ENCODE peak calls at places on chromosomes 1 and 21, in seven cellular contexts. I is WERI-Rb-1; P is tibial nerve; Q is posterior cingulate gyrus; O is RWPE1; M is stimulated activated CD4-positive, alpha-beta T cell treated with anti-CD3 and anti-CD28 coated beads, Interleukin-12 subunit alpha, Interleukin-12 subunit beta, amount 100 ng/mL, for 4 hours; E is activated naive CD4-positive, alpha-beta T cell. D is an unnamed sample.

GRCh38 chr1:85374160-85374559 is 90.8 kb downstream of the DDAH1 start:
- DNase-seq in M (no peak), O (peak; percentile 85), Q (no peak), I (no peak), E (no peak), P (no peak), D (no peak)

GRCh38 chr1:36516372-36517018 is 33.8 kb upstream of the CSF3R start:
- DNase-seq in Q (peak; percentile 82), I (peak; percentile 71), E (no peak), M (peak; percentile 41), P (no peak), O (peak; percentile 76), D (peak; percentile 66)

GRCh38 chr1:64584479-64584878 is 114.5 kb downstream of the CACHD1 start:
- DNase-seq in P (no peak), I (no peak), Q (no peak), O (no peak), M (no peak), E (no peak), D (no peak)

GRCh38 chr1:67339623-67340343 is 32.1 kb downstream of the IL12RB2 start:
- DNase-seq in Q (no peak), M (peak; percentile 25), E (no peak), O (peak; percentile 44), I (no peak), P (no peak), D (no peak)

GRCh38 chr1:229059671-229060079 is 211.2 kb upstream of the RAB4A start:
- DNase-seq in O (no peak), Q (no peak), I (no peak), P (peak; percentile 67), M (no peak), E (no peak), D (no peak)

GRCh38 chr1:172398193-172398592 is 22.3 kb upstream of the C1orf105 start:
- DNase-seq in P (peak; percentile 29), I (no peak), O (no peak), E (no peak), Q (no peak), M (no peak), D (no peak)

GRCh38 chr1:29804181-29804899 is 568.0 kb downstream of the PTPRU start:
- DNase-seq in I (no peak), P (no peak), Q (no peak), O (no peak), E (no peak), M (no peak), D (no peak)

GRCh38 chr1:19113362-19114092 is 96.5 kb downstream of the UBR4 start:
- DNase-seq in E (no peak), Q (no peak), I (peak; percentile 60), O (peak; percentile 49), M (peak; percentile 26), P (no peak), D (peak; percentile 52)

GRCh38 chr1:40381268-40382109 is 8.0 kb downstream of the SMAP2 start:
- DNase-seq in O (no peak), I (no peak), Q (no peak), E (no peak), P (no peak), M (no peak), D (no peak)

GRCh38 chr1:163528710-163529348 is 207.1 kb downstream of the NUF2 start:
- DNase-seq in M (no peak), O (no peak), E (no peak), P (no peak), I (peak; percentile 55), Q (peak; percentile 40), D (no peak)

GRCh38 chr1:61265665-61266064 is 183.3 kb downstream of the NFIA start:
- DNase-seq in M (no peak), P (no peak), E (no peak), O (no peak), Q (no peak), I (no peak), D (no peak)

GRCh38 chr1:175765293-175765692 is 21.9 kb upstream of the TNR start:
- DNase-seq in Q (no peak), I (no peak), M (no peak), E (no peak), O (no peak), P (no peak), D (no peak)

GRCh38 chr21:33670076-33670475 is 27.8 kb downstream of the ITSN1 start:
- DNase-seq in E (no peak), Q (no peak), M (no peak), O (no peak), I (no peak), P (no peak), D (no peak)